ENCODE peak calls at places on chromosomes 5 and 9, in six cellular contexts. Q is IMR-90, U is spleen, C is gastrocnemius medialis, B is uterus, K is suprapubic skin. R is an unnamed sample.

GRCh38 chr5:96661101-96661840 is 905 bp upstream of the CAST start:
- DNase-seq in B (peak; percentile 29), Q (peak; percentile 61), C (no peak), K (no peak), U (peak; percentile 78), R (peak; percentile 31)

GRCh38 chr5:31753700-31754461 is 115.0 kb downstream of the PDZD2 start:
- DNase-seq in Q (no peak), U (no peak), B (no peak), C (no peak), K (no peak), R (no peak)

GRCh38 chr5:55308254-55308836 is 556 bp downstream of the MTREX start:
- DNase-seq in K (no peak), B (no peak), U (no peak), C (peak; percentile 3), Q (peak; percentile 19), R (no peak)

GRCh38 chr9:126128494-126129142 is 198.0 kb upstream of the MVB12B start:
- DNase-seq in Q (no peak), C (no peak), U (peak; percentile 18), K (peak; percentile 59), B (no peak), R (peak; percentile 34)

GRCh38 chr9:91433180-91433579 is 9.5 kb upstream of the NFIL3 start:
- DNase-seq in C (no peak), B (no peak), K (no peak), U (no peak), Q (peak; percentile 98), R (no peak)

GRCh38 chr5:67032921-67033664 is 163.5 kb downstream of the CD180 start:
- DNase-seq in K (no peak), U (no peak), C (no peak), B (no peak), Q (peak; percentile 73), R (no peak)

GRCh38 chr9:89705651-89706050 is 100.8 kb downstream of the GADD45G start:
- DNase-seq in U (no peak), K (no peak), Q (no peak), B (no peak), C (no peak), R (no peak)

GRCh38 chr5:40606077-40606765 is 73.5 kb upstream of the PTGER4 start:
- DNase-seq in U (no peak), K (no peak), C (no peak), B (no peak), Q (no peak), R (no peak)

GRCh38 chr5:171639966-171640365 is 145.7 kb upstream of the SMIM23 start:
- DNase-seq in Q (peak; percentile 56), C (no peak), B (no peak), K (no peak), U (no peak), R (no peak)

GRCh38 chr9:89496645-89497044 is 1.3 kb downstream of the SEMA4D start:
- DNase-seq in U (peak; percentile 87), B (no peak), K (no peak), C (no peak), Q (no peak), R (no peak)

GRCh38 chr9:115944166-115944948 is 209.2 kb upstream of the PAPPA start:
- DNase-seq in Q (peak; percentile 100), B (peak; percentile 83), K (peak; percentile 86), C (peak; percentile 51), U (no peak), R (peak; percentile 94)

GRCh38 chr5:93572101-93572772 is 8.8 kb downstream of the NR2F1-AS1 start:
- DNase-seq in K (no peak), Q (no peak), U (no peak), B (no peak), C (no peak), R (no peak)

GRCh38 chr5:133457956-133458355 is 154.4 kb downstream of the FSTL4 start:
- DNase-seq in C (no peak), Q (no peak), B (no peak), K (no peak), U (no peak), R (no peak)

GRCh38 chr5:137345396-137345795 is 153.7 kb downstream of the SPOCK1 start:
- DNase-seq in U (no peak), B (no peak), C (no peak), K (no peak), Q (no peak), R (no peak)

DNA sequence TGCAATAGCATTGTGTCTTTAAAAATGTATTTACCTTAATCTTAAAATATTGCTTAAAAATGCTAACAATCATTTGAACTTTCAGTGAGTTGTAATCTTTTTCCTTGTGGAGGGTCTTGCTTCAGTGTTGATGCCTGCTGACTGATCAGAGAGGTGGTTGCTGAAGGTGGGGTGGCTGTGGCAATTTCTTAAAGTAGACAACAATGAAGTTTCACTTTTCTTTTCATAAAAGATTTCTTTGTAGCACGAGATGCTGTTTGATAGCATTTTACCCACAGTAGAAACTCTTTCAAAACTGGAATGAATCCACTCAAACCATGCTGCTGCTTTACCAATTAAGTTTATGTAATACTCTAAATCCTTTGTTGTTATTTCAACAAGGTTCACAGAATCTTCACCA is 50.8 kb downstream of the NR3C1 start:
- DNase-seq in Q (no peak), C (no peak), K (no peak), U (no peak), B (no peak), R (no peak)
- H3K4me3 ChIP-seq in Q (no peak overlapping the region), C (no peak overlapping the region), K (no peak overlapping the region), U (no peak overlapping the region), B (no peak overlapping the region), R (no peak overlapping the region)

GRCh38 chr9:77935974-77936373 is 95.6 kb downstream of the GNAQ start:
- DNase-seq in B (no peak), U (no peak), C (no peak), Q (no peak), K (no peak), R (no peak)

GRCh38 chr9:77943053-77943452 is 88.6 kb downstream of the GNAQ start:
- DNase-seq in B (no peak), C (no peak), Q (no peak), U (no peak), K (no peak), R (no peak)

GRCh38 chr9:77933976-77934375 is 97.6 kb downstream of the GNAQ start:
- DNase-seq in K (no peak), B (no peak), C (no peak), Q (no peak), U (no peak), R (no peak)

GRCh38 chr9:77944556-77945261 is 86.9 kb downstream of the GNAQ start:
- DNase-seq in C (no peak), U (no peak), K (no peak), B (no peak), Q (no peak), R (no peak)

GRCh38 chr9:77939149-77939668 is 92.4 kb downstream of the GNAQ start:
- DNase-seq in U (no peak), Q (peak; percentile 60), B (no peak), C (no peak), K (no peak), R (no peak)
- TF ChIP-seq POLR2A in U (no peak), Q (no peak), B (no peak), C (no peak), K (no peak), R (no peak)

GRCh38 chr9:36815566-36816348 is 218.3 kb downstream of the PAX5 start:
- DNase-seq in U (no peak), K (no peak), B (no peak), Q (no peak), C (no peak), R (peak; percentile 52)

GRCh38 chr9:36817160-36817834 is 216.8 kb downstream of the PAX5 start:
- DNase-seq in C (no peak), Q (no peak), B (no peak), K (no peak), U (peak; percentile 56), R (peak; percentile 23)

GRCh38 chr9:36818242-36818938 is 215.7 kb downstream of the PAX5 start:
- DNase-seq in B (no peak), K (no peak), C (no peak), U (peak; percentile 66), Q (no peak), R (no peak)

GRCh38 chr9:36820392-36820861 is 213.6 kb downstream of the PAX5 start:
- DNase-seq in Q (no peak), B (no peak), K (no peak), C (no peak), U (no peak), R (peak; percentile 61)

GRCh38 chr9:36818965-36819870 is 214.8 kb downstream of the PAX5 start:
- DNase-seq in Q (no peak), B (no peak), C (no peak), U (peak; percentile 65), K (no peak), R (no peak)
- H3K4me3 ChIP-seq in Q (no peak overlapping the region), B (no peak overlapping the region), C (peak overlapping the region; percentile 9), U (no peak overlapping the region), K (peak overlapping the region; percentile 30), R (no peak overlapping the region)

GRCh38 chr5:12566441-12566840 is 662.2 kb upstream of the CTNND2 start:
- DNase-seq in C (no peak), B (no peak), U (no peak), K (no peak), Q (no peak), R (no peak)
- TF ChIP-seq POLR2A in C (no peak), B (no peak), U (no peak), K (no peak), Q (no peak), R (no peak)

DNA sequence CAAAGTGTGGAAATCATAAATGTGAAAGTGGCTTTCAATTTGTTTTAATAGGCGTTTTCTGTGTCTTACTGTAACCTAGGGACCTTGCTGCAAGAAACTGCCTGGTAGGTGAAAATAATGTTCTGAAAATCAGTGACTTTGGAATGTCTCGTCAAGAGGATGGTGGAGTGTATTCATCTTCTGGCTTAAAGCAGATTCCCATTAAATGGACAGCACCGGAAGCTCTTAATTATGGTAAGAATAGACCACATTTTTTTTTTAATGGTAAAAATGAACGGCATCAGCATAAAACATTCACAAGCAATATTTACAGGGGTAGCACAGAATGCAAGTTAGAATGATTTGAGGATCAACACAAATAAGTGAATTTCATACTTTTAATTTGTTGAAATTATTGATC is 229.1 kb downstream of the PJA2 start:
- DNase-seq in C (no peak), B (no peak), K (no peak), Q (no peak), U (no peak), R (no peak)
- H3K4me3 ChIP-seq in C (no peak overlapping the region), B (no peak overlapping the region), K (no peak overlapping the region), Q (no peak overlapping the region), U (no peak overlapping the region), R (no peak overlapping the region)

GRCh38 chr9:127959841-127960409 is 20.9 kb downstream of the EEIG1 start:
- DNase-seq in K (no peak), B (no peak), Q (no peak), U (no peak), C (no peak), R (no peak)

GRCh38 chr9:127958728-127959127 is 21.1 kb upstream of the DPM2 start:
- DNase-seq in B (no peak), K (no peak), U (no peak), C (no peak), Q (no peak), R (no peak)

GRCh38 chr9:127954831-127955293 is 17.2 kb upstream of the DPM2 start:
- DNase-seq in U (no peak), B (no peak), Q (no peak), K (no peak), C (no peak), R (no peak)

GRCh38 chr9:127953768-127954505 is 16.3 kb upstream of the DPM2 start:
- DNase-seq in Q (no peak), K (no peak), U (no peak), B (no peak), C (no peak), R (no peak)

GRCh38 chr9:127955294-127956015 is 17.8 kb upstream of the DPM2 start:
- DNase-seq in Q (peak; percentile 43), U (no peak), C (peak; percentile 96), B (no peak), K (no peak), R (peak; percentile 92)
- TF ChIP-seq POLR2A in Q (no peak), U (no peak), C (peak; percentile 58), B (no peak), K (no peak), R (no peak)